ENCODE peak calls at places on chromosomes 2 and 18, in nine cellular contexts. One of them, this sample, is unnamed. For H3K4me1 and H3K9me3, the result is how much of the 10 kb centered on the place peaks cover.

GRCh38 chr18:332721-333513 is 65.1 kb upstream of the THOC1 start:
- DNase-seq in lower lobe of right lung: no peak
- DNase-seq in DND-41: no peak
- DNase-seq in right cardiac atrium: peak
- DNase-seq in PC-9: no peak
- DNase-seq in pancreas: no peak
- DNase-seq in GM23248: no peak
- DNase-seq in ovary: no peak
- DNase-seq in CD8-positive, alpha-beta memory T cell: no peak
- DNase-seq in this sample: peak

GRCh38 chr2:239891692-239892091 is 133.4 kb downstream of the NDUFA10 start:
- DNase-seq in lower lobe of right lung: no peak
- DNase-seq in DND-41: no peak
- DNase-seq in right cardiac atrium: no peak
- DNase-seq in PC-9: no peak
- DNase-seq in pancreas: no peak
- DNase-seq in GM23248: no peak
- DNase-seq in ovary: no peak
- DNase-seq in CD8-positive, alpha-beta memory T cell: no peak
- DNase-seq in this sample: no peak

GRCh38 chr2:694174-694573 is 17.0 kb upstream of the TMEM18 start:
- DNase-seq in lower lobe of right lung: no peak
- DNase-seq in DND-41: no peak
- DNase-seq in right cardiac atrium: no peak
- DNase-seq in PC-9: no peak
- DNase-seq in pancreas: no peak
- DNase-seq in GM23248: no peak
- DNase-seq in ovary: no peak
- DNase-seq in CD8-positive, alpha-beta memory T cell: no peak
- DNase-seq in this sample: no peak

GRCh38 chr2:236917164-236917563 is 168.5 kb upstream of the COPS8 start:
- DNase-seq in lower lobe of right lung: no peak
- DNase-seq in DND-41: no peak
- DNase-seq in right cardiac atrium: no peak
- DNase-seq in PC-9: no peak
- DNase-seq in pancreas: no peak
- DNase-seq in GM23248: no peak
- DNase-seq in ovary: no peak
- DNase-seq in CD8-positive, alpha-beta memory T cell: no peak
- DNase-seq in this sample: no peak

GRCh38 chr2:3242747-3243369 is 134.8 kb downstream of the EIPR1 start:
- DNase-seq in lower lobe of right lung: no peak
- DNase-seq in DND-41: peak
- DNase-seq in right cardiac atrium: no peak
- DNase-seq in PC-9: no peak
- DNase-seq in pancreas: no peak
- DNase-seq in GM23248: peak
- DNase-seq in ovary: no peak
- DNase-seq in CD8-positive, alpha-beta memory T cell: peak
- DNase-seq in this sample: no peak

GRCh38 chr2:105443610-105444598 is 45.1 kb upstream of the FHL2 start:
- DNase-seq in lower lobe of right lung: no peak
- DNase-seq in DND-41: no peak
- DNase-seq in right cardiac atrium: no peak
- DNase-seq in PC-9: peak
- DNase-seq in pancreas: no peak
- DNase-seq in GM23248: no peak
- DNase-seq in ovary: no peak
- DNase-seq in CD8-positive, alpha-beta memory T cell: no peak
- DNase-seq in this sample: no peak

GRCh38 chr2:84931384-84931821 is 25.9 kb downstream of the TMSB10 start:
- DNase-seq in lower lobe of right lung: no peak
- DNase-seq in DND-41: no peak
- DNase-seq in right cardiac atrium: no peak
- DNase-seq in PC-9: no peak
- DNase-seq in pancreas: no peak
- DNase-seq in GM23248: no peak
- DNase-seq in ovary: no peak
- DNase-seq in CD8-positive, alpha-beta memory T cell: no peak
- DNase-seq in this sample: no peak

GRCh38 chr2:199223791-199224190 is 233.9 kb downstream of the SATB2 start:
- DNase-seq in lower lobe of right lung: no peak
- DNase-seq in DND-41: no peak
- DNase-seq in right cardiac atrium: no peak
- DNase-seq in PC-9: peak
- DNase-seq in pancreas: no peak
- DNase-seq in GM23248: peak
- DNase-seq in ovary: no peak
- DNase-seq in CD8-positive, alpha-beta memory T cell: no peak
- DNase-seq in this sample: no peak

GRCh38 chr2:222052934-222053367 is 245.8 kb downstream of the PAX3 start:
- DNase-seq in lower lobe of right lung: no peak
- DNase-seq in DND-41: no peak
- DNase-seq in right cardiac atrium: no peak
- DNase-seq in PC-9: no peak
- DNase-seq in pancreas: no peak
- DNase-seq in GM23248: no peak
- DNase-seq in ovary: no peak
- DNase-seq in CD8-positive, alpha-beta memory T cell: no peak
- DNase-seq in this sample: no peak

GRCh38 chr2:8754056-8754790 is 72.4 kb downstream of the ID2 start:
- DNase-seq in lower lobe of right lung: no peak
- DNase-seq in DND-41: no peak
- DNase-seq in right cardiac atrium: no peak
- DNase-seq in PC-9: no peak
- DNase-seq in pancreas: no peak
- DNase-seq in GM23248: peak
- DNase-seq in ovary: no peak
- DNase-seq in CD8-positive, alpha-beta memory T cell: no peak
- DNase-seq in this sample: no peak

GRCh38 chr2:55590810-55591440 is 26.5 kb downstream of the PPP4R3B start:
- DNase-seq in lower lobe of right lung: no peak
- DNase-seq in DND-41: no peak
- DNase-seq in right cardiac atrium: no peak
- DNase-seq in PC-9: no peak
- DNase-seq in pancreas: no peak
- DNase-seq in GM23248: peak
- DNase-seq in ovary: no peak
- DNase-seq in CD8-positive, alpha-beta memory T cell: no peak
- DNase-seq in this sample: no peak

GRCh38 chr18:75111673-75112485 is 97.1 kb downstream of the PTGR3 start:
- DNase-seq in lower lobe of right lung: no peak
- DNase-seq in DND-41: no peak
- DNase-seq in right cardiac atrium: no peak
- DNase-seq in PC-9: no peak
- DNase-seq in pancreas: peak
- DNase-seq in GM23248: peak
- DNase-seq in ovary: no peak
- DNase-seq in CD8-positive, alpha-beta memory T cell: no peak
- DNase-seq in this sample: no peak

GRCh38 chr18:55114856-55115255 is 155.6 kb upstream of the CCDC68 start:
- DNase-seq in lower lobe of right lung: no peak
- DNase-seq in DND-41: no peak
- DNase-seq in right cardiac atrium: no peak
- DNase-seq in PC-9: no peak
- DNase-seq in pancreas: no peak
- DNase-seq in GM23248: no peak
- DNase-seq in ovary: no peak
- DNase-seq in CD8-positive, alpha-beta memory T cell: no peak
- DNase-seq in this sample: no peak

GRCh38 chr2:130327703-130328527 is 14.8 kb upstream of the IMP4 start:
- DNase-seq in lower lobe of right lung: no peak
- DNase-seq in DND-41: no peak
- DNase-seq in right cardiac atrium: peak
- DNase-seq in PC-9: peak
- DNase-seq in pancreas: no peak
- DNase-seq in GM23248: peak
- DNase-seq in ovary: no peak
- DNase-seq in CD8-positive, alpha-beta memory T cell: no peak
- DNase-seq in this sample: no peak

GRCh38 chr2:220473611-220474010 is 846.2 kb downstream of the SLC4A3 start:
- DNase-seq in lower lobe of right lung: no peak
- DNase-seq in DND-41: no peak
- DNase-seq in right cardiac atrium: no peak
- DNase-seq in PC-9: no peak
- DNase-seq in pancreas: no peak
- DNase-seq in GM23248: peak
- DNase-seq in ovary: no peak
- DNase-seq in CD8-positive, alpha-beta memory T cell: no peak
- DNase-seq in this sample: no peak

GRCh38 chr2:239960929-239961661 is 64.0 kb downstream of the NDUFA10 start:
- DNase-seq in lower lobe of right lung: no peak
- DNase-seq in DND-41: peak
- DNase-seq in right cardiac atrium: no peak
- DNase-seq in PC-9: no peak
- DNase-seq in pancreas: no peak
- DNase-seq in GM23248: no peak
- DNase-seq in ovary: no peak
- DNase-seq in CD8-positive, alpha-beta memory T cell: no peak
- DNase-seq in this sample: no peak

GRCh38 chr2:231662028-231662810 is 46.1 kb upstream of the PTMA start:
- DNase-seq in lower lobe of right lung: peak
- DNase-seq in DND-41: peak
- DNase-seq in right cardiac atrium: peak
- DNase-seq in PC-9: peak
- DNase-seq in pancreas: peak
- DNase-seq in GM23248: peak
- DNase-seq in ovary: peak
- DNase-seq in CD8-positive, alpha-beta memory T cell: peak
- DNase-seq in this sample: peak
- H3K4me1 ChIP-seq in lower lobe of right lung: under half
- H3K4me1 ChIP-seq in DND-41: under half
- H3K4me1 ChIP-seq in right cardiac atrium: under half
- H3K4me1 ChIP-seq in PC-9: under half
- H3K4me1 ChIP-seq in pancreas: under half
- H3K4me1 ChIP-seq in GM23248: under half
- H3K4me1 ChIP-seq in ovary: under half
- H3K4me1 ChIP-seq in CD8-positive, alpha-beta memory T cell: under half
- H3K4me1 ChIP-seq in this sample: under half

GRCh38 chr2:40127890-40128548 is 323.9 kb downstream of the SLC8A1 start:
- DNase-seq in lower lobe of right lung: no peak
- DNase-seq in DND-41: no peak
- DNase-seq in right cardiac atrium: no peak
- DNase-seq in PC-9: no peak
- DNase-seq in pancreas: no peak
- DNase-seq in GM23248: peak
- DNase-seq in ovary: no peak
- DNase-seq in CD8-positive, alpha-beta memory T cell: no peak
- DNase-seq in this sample: no peak
- H3K27ac ChIP-seq in lower lobe of right lung: no peak
- H3K27ac ChIP-seq in DND-41: no peak
- H3K27ac ChIP-seq in right cardiac atrium: peak
- H3K27ac ChIP-seq in PC-9: no peak
- H3K27ac ChIP-seq in pancreas: no peak
- H3K27ac ChIP-seq in GM23248: peak
- H3K27ac ChIP-seq in ovary: no peak
- H3K27ac ChIP-seq in CD8-positive, alpha-beta memory T cell: no peak
- H3K27ac ChIP-seq in this sample: peak

GRCh38 chr2:115921541-115921940 is 1479.1 kb downstream of the DPP10 start:
- DNase-seq in lower lobe of right lung: no peak
- DNase-seq in DND-41: no peak
- DNase-seq in right cardiac atrium: no peak
- DNase-seq in PC-9: no peak
- DNase-seq in pancreas: no peak
- DNase-seq in GM23248: no peak
- DNase-seq in ovary: no peak
- DNase-seq in CD8-positive, alpha-beta memory T cell: no peak
- DNase-seq in this sample: no peak
- H3K9me3 ChIP-seq in lower lobe of right lung: under half
- H3K9me3 ChIP-seq in DND-41: under half
- H3K9me3 ChIP-seq in right cardiac atrium: under half
- H3K9me3 ChIP-seq in PC-9: under half
- H3K9me3 ChIP-seq in pancreas: under half
- H3K9me3 ChIP-seq in GM23248: under half
- H3K9me3 ChIP-seq in ovary: under half
- H3K9me3 ChIP-seq in CD8-positive, alpha-beta memory T cell: under half
- H3K9me3 ChIP-seq in this sample: under half

DNA sequence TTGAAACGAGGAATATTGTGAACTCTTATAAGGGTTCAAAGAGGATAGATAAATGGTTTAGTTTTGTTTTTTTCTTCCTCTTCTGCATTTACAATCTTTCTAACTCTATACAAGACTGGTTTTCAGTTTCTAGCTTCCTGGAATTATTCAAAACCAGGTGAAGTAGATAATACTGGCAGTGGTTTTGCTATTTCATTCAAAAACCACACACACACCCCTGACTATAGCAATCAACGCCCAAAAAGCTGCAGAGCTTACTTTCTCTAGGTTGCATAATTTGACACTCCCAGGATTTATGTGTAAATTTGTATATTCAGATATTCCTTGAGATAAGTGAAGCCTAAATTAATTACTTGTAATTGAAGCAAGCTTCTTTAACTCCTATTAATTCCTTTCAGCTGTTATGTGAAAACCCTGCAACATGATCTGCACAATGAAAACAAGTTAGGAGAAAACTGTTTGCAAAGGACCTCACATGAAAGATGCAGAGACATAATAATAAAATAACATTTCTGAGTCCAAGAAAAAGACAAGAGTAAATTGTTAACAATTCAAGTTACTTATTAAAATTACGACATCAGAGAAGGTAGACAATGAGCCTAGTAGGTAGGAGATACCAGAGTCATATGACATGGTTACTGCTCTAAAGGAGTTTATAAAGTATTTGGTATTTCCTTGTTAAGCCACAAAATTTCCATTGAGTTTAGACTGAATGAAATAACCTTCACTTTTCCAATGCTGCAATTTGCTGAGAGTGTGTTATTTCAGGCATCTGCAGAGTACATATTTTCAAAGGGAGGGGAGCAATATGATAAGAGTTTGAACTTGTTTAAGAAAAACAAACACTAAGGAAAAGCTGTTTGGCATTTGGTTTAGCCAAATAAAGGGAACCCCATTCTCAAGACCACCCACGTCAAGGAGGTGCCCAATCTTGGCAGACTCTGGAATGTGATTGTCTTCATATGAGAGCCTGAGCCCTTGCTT is 1.6 kb upstream of the NFE2L2 start:
- DNase-seq in lower lobe of right lung: no peak
- DNase-seq in DND-41: peak
- DNase-seq in right cardiac atrium: no peak
- DNase-seq in PC-9: peak
- DNase-seq in pancreas: no peak
- DNase-seq in GM23248: peak
- DNase-seq in ovary: no peak
- DNase-seq in CD8-positive, alpha-beta memory T cell: no peak
- DNase-seq in this sample: no peak
- H3K4me1 ChIP-seq in lower lobe of right lung: under half
- H3K4me1 ChIP-seq in DND-41: under half
- H3K4me1 ChIP-seq in right cardiac atrium: under half
- H3K4me1 ChIP-seq in PC-9: under half
- H3K4me1 ChIP-seq in pancreas: under half
- H3K4me1 ChIP-seq in GM23248: under half
- H3K4me1 ChIP-seq in ovary: under half
- H3K4me1 ChIP-seq in CD8-positive, alpha-beta memory T cell: under half
- H3K4me1 ChIP-seq in this sample: under half